ENCODE peak calls at places on chromosome 19, in seven cellular contexts. Z is stomach; Q is hepatocyte; L is CD4-positive, alpha-beta T cell; G is bronchial epithelial cell; D is GM13976; E is nephron progenitor cell. W is an unnamed sample.

GRCh38 chr19:56660381-56661105 is 11.0 kb downstream of the ZNF835 start:
- DNase-seq in Q (no peak), E (no peak), Z (no peak), D (no peak), L (no peak), G (no peak), W (no peak)

GRCh38 chr19:14097532-14098151 is 7.1 kb upstream of the SAMD1 start:
- DNase-seq in Z (no peak), E (no peak), D (no peak), L (no peak), Q (no peak), G (no peak), W (no peak)

GRCh38 chr19:50398675-50399367 is 14.7 kb downstream of the POLD1 start:
- DNase-seq in D (no peak), L (no peak), Q (no peak), Z (no peak), G (no peak), E (no peak), W (no peak)

GRCh38 chr19:10805075-10805757 is 30.8 kb downstream of the TMED1 start:
- DNase-seq in Q (no peak), Z (peak), D (no peak), L (no peak), E (no peak), G (no peak), W (no peak)

GRCh38 chr19:49691243-49692101 is 556 bp downstream of the CPT1C start:
- DNase-seq in E (peak), D (no peak), G (peak), Q (peak), L (no peak), Z (no peak), W (peak)

GRCh38 chr19:42794751-42795150 is 29.3 kb upstream of the PSG8 start:
- DNase-seq in Z (no peak), Q (no peak), D (no peak), L (no peak), E (no peak), G (no peak), W (no peak)

GRCh38 chr19:51480590-51480989 is 2.3 kb downstream of the CEACAM18 start:
- DNase-seq in E (peak), L (no peak), D (no peak), Z (no peak), Q (peak), G (no peak), W (peak)

GRCh38 chr19:6271721-6272410 is 7.9 kb downstream of the MLLT1 start:
- DNase-seq in L (no peak), Z (peak), G (no peak), D (no peak), E (no peak), Q (peak), W (no peak)

DNA sequence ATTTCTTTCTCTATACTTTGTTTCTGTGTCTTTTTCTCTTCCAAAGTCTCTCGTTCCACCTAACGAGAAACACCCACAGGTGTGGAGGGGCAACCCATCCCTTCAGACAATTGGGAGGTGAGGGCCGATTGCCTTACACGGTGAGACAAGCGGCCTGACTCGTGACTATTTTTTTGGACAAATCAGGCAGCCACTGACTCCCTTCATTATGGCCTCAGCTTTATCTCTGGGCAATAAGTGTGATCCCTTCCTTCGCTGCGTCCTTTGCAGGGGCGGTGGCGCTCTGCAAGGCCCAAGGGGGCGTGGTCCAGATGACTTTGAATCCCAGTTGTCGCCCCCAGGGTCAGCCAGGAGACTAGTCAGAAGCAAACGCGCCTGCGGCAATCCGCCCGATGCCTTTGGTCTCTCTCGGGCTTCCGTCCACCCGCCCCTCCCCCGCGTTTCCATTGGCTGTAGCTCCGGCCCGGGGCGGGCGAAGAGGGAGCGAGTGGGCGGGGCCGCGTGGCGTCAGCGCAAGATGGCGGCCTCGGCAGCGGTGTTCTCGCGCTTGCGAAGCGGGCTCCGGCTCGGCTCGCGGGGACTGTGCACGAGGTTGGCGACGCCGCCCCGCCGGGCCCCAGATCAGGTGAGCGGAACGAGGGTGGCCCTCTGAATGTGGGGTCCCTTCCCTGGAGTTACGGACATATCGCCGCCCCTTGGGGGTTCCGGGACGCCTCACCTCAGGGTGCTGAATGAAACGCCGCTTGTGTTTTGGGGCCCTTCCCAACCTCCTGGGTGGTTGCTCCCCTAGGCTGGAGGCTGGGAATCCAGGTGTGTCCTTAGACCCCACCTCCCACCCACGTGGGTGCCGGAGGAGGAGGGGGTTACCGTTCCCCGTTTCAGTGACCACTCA is at the start of gene TIMM50:
- DNase-seq in Q (peak), G (peak), Z (peak), D (peak), E (peak), L (peak), W (peak)
- TF ChIP-seq CTCF in Q (no peak), G (no peak), Z (no peak), D (peak), E (no peak), L (no peak), W (no peak)

DNA sequence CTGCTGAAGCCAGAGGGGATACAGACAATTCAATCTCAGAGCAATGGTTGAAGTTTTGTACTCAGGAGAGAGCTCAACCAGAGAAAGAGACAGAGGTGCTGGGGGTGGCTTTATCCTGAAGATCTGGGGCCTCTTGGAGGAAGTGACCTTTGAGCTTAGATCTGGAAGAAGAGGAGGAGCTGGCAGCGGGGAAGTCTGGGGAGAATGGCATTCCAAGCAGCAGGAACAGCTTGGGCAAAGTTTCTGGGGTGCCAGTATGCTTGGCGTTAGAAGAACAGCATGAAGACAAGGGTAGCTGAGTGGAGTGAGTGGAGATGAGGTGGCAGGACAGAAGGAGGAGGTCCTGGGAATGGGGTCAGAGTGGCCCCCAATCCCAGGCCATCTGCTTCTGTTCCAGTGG is 11.3 kb downstream of the MAST3 start:
- DNase-seq in E (no peak), G (no peak), Q (peak), L (no peak), D (no peak), Z (no peak), W (no peak)
- TF ChIP-seq CTCF in E (no peak), G (no peak), Q (no peak), L (no peak), D (no peak), Z (no peak), W (no peak)

GRCh38 chr19:21694171-21694906 is 73.0 kb downstream of the ZNF100 start:
- DNase-seq in G (no peak), Z (no peak), Q (no peak), E (no peak), D (no peak), L (no peak), W (no peak)

GRCh38 chr19:21697171-21697570 is 70.2 kb downstream of the ZNF100 start:
- DNase-seq in G (no peak), L (no peak), Z (no peak), D (no peak), Q (no peak), E (no peak), W (no peak)

GRCh38 chr19:21697698-21698097 is 69.7 kb downstream of the ZNF100 start:
- DNase-seq in Q (no peak), E (no peak), D (no peak), Z (no peak), L (no peak), G (no peak), W (no peak)

GRCh38 chr19:21699197-21699596 is 68.2 kb downstream of the ZNF100 start:
- DNase-seq in E (no peak), G (no peak), L (no peak), Q (no peak), D (no peak), Z (no peak), W (no peak)

GRCh38 chr19:21698215-21698614 is 69.2 kb downstream of the ZNF100 start:
- DNase-seq in G (peak), L (no peak), D (no peak), Z (no peak), Q (peak), E (no peak), W (no peak)
- TF ChIP-seq CTCF in G (no peak), L (peak), D (no peak), Z (no peak), Q (peak), E (peak), W (peak)

DNA sequence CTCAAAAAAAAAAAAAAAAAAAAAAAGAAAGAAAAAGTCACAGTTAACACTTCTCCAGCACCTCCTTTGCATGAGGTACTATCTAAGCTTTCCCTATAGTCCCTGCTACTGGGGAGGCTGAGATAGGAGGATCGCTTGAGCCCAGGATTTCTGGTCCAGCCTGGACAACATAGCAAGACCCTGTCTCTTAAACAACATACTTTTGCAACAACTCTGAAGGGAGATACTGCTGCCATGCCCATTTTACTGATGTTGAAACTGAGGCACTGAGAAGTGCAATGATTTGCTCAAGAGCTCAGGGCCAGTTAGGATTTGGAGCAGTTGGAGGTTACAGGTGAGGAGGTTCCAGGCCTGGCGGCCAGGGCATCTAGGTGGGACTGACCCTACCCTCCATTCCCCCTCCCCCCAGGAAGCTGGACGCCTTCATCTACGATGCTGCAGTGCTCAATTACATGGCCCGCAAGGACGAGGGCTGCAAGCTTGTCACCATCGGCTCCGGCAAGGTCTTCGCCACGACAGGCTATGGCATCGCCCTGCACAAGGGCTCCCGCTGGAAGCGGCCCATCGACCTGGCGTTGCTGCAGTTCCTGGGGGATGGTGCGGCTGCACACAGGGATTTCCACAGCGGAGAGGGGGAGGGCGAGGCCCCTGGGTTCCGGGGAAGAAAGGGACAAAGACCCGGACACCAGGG is 4.3 kb upstream of the GRWD1 start:
- DNase-seq in G (no peak), D (peak), Z (no peak), E (no peak), L (no peak), Q (no peak), W (no peak)
- TF ChIP-seq CTCF in G (no peak), D (no peak), Z (no peak), E (no peak), L (no peak), Q (no peak), W (no peak)

GRCh38 chr19:2719910-2720776 is 1.0 kb downstream of the DIRAS1 start:
- DNase-seq in E (peak), D (no peak), Z (no peak), G (no peak), Q (no peak), L (no peak), W (no peak)
- TF ChIP-seq CTCF in E (no peak), D (no peak), Z (no peak), G (no peak), Q (no peak), L (no peak), W (no peak)

DNA sequence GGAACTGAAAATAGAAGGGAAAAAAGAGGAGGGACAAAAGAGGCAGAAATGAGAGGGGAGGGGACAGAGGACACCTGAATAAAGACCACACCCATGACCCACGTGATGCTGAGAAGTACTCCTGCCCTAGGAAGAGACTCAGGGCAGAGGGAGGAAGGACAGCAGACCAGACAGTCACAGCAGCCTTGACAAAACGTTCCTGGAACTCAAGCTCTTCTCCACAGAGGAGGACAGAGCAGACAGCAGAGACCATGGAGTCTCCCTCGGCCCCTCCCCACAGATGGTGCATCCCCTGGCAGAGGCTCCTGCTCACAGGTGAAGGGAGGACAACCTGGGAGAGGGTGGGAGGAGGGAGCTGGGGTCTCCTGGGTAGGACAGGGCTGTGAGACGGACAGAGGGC is at the start of gene CEACAM5:
- DNase-seq in E (no peak), G (no peak), D (no peak), L (no peak), Z (no peak), Q (no peak), W (no peak)
- TF ChIP-seq CTCF in E (no peak), G (no peak), D (no peak), L (no peak), Z (no peak), Q (no peak), W (no peak)

GRCh38 chr19:40530091-40530901 is 46.4 kb upstream of the SHKBP1 start:
- DNase-seq in Z (no peak), G (no peak), E (peak), L (peak), Q (peak), D (peak), W (peak)
- TF ChIP-seq CTCF in Z (no peak), G (peak), E (no peak), L (no peak), Q (peak), D (peak), W (no peak)

DNA sequence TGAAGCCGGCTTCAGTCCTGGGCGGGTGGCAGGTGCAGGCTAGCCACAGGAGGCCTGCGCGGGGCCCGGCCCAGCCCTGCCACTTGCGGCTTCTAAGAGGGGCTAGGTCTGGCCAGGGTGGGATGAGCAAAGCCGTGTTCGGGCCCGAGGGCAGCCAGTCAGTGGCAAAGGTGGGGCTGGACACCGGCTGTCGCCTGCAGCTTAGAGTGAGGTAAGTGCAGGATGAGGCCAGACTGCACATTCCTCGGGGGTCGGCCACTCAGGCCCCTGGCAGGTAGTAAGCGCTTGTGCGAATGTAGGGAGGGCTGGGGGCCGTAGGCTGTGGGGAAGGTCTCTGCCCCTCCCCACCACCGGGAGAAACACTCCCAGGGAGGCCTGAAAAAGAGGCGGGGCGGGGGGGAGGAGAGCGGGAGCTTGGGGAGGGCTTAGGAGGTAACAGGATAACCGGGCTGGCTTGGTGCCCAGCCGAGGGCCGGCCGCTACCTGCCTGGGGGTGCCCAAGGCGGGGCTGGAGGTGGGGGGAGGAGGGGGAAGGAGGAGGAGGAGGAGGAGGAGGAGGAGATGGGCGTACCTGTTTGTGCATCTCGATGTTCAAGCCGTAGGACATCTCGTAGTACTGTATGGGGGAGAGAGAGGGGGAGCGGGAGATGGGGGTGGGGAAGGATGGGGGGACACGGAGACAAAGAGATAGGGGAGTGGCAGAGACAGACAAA is 6.4 kb downstream of the TLE5 start:
- DNase-seq in Z (peak), D (no peak), L (no peak), G (peak), Q (peak), E (no peak), W (no peak)
- TF ChIP-seq CTCF in Z (no peak), D (no peak), L (no peak), G (no peak), Q (no peak), E (no peak), W (no peak)

W was measured in endothelial cell.